ENCODE peak calls at places on chromosomes 2 and 18, in ten cellular contexts. T is foreskin fibroblast; S is upper lobe of left lung; E is mesothelial cell of epicardium; C is HFFc6; D is nephron progenitor cell; Y is thoracic aorta; G is astrocyte of the spinal cord; O is CD8-positive, alpha-beta T cell; X is GM12865. M is an unnamed sample.
A peak's percentile ranks its signal among the peaks of the same experiment; 100 is the strongest.

GRCh38 chr2:53174539-53174938 is 593.1 kb upstream of the CHAC2 start:
- DNase-seq in T (no peak), S (no peak), E (no peak), C (no peak), D (no peak), Y (no peak), G (no peak), O (no peak), X (no peak), M (no peak)

GRCh38 chr2:216765810-216766259 is 70.5 kb upstream of the IGFBP5 start:
- DNase-seq in T (no peak), S (no peak), E (no peak), C (no peak), D (peak; percentile 69), Y (no peak), G (no peak), O (no peak), X (no peak), M (no peak)

GRCh38 chr2:175999283-175999819 is 2.7 kb downstream of the LNPK start:
- DNase-seq in T (no peak), S (no peak), E (no peak), C (no peak), D (no peak), Y (no peak), G (no peak), O (no peak), X (no peak), M (no peak)

GRCh38 chr2:6876299-6876698 is 1.3 kb upstream of the RSAD2 start:
- DNase-seq in T (no peak), S (no peak), E (no peak), C (no peak), D (no peak), Y (no peak), G (no peak), O (no peak), X (no peak), M (no peak)

GRCh38 chr2:216768908-216769401 is 73.6 kb upstream of the IGFBP5 start:
- DNase-seq in T (no peak), S (no peak), E (no peak), C (peak; percentile 15), D (no peak), Y (no peak), G (no peak), O (no peak), X (no peak), M (no peak)

GRCh38 chr2:168731550-168732128 is 70.8 kb upstream of the NOSTRIN start:
- DNase-seq in T (peak; percentile 9), S (no peak), E (no peak), C (no peak), D (no peak), Y (no peak), G (no peak), O (no peak), X (peak; percentile 8), M (no peak)

GRCh38 chr2:176110975-176111663 is 4.0 kb downstream of the HOXD11 start:
- DNase-seq in T (no peak), S (no peak), E (no peak), C (no peak), D (peak; percentile 83), Y (no peak), G (peak; percentile 62), O (no peak), X (peak; percentile 48), M (no peak)

GRCh38 chr2:208256192-208256782 is 1.4 kb upstream of the IDH1 start:
- DNase-seq in T (peak; percentile 33), S (no peak), E (no peak), C (no peak), D (no peak), Y (no peak), G (no peak), O (no peak), X (peak; percentile 25), M (no peak)

GRCh38 chr2:141109633-141110032 is 1021.2 kb downstream of the LRP1B start:
- DNase-seq in T (no peak), S (no peak), E (no peak), C (no peak), D (no peak), Y (no peak), G (no peak), O (no peak), X (no peak), M (no peak)

GRCh38 chr2:173021939-173022371 is 53.7 kb upstream of the MAP3K20 start:
- DNase-seq in T (peak; percentile 69), S (no peak), E (no peak), C (peak; percentile 29), D (no peak), Y (no peak), G (peak; percentile 39), O (no peak), X (no peak), M (no peak)

GRCh38 chr2:236273126-236273525 is 8.9 kb upstream of the ASB18 start:
- DNase-seq in T (no peak), S (no peak), E (no peak), C (no peak), D (no peak), Y (no peak), G (no peak), O (no peak), X (no peak), M (no peak)

GRCh38 chr2:26235089-26235488 is 9.3 kb downstream of the HADHA start:
- DNase-seq in T (no peak), S (no peak), E (no peak), C (no peak), D (no peak), Y (no peak), G (no peak), O (no peak), X (no peak), M (no peak)

GRCh38 chr18:58668211-58668610 is 3.1 kb upstream of the MALT1 start:
- DNase-seq in T (no peak), S (no peak), E (no peak), C (no peak), D (no peak), Y (no peak), G (no peak), O (no peak), X (no peak), M (no peak)

DNA sequence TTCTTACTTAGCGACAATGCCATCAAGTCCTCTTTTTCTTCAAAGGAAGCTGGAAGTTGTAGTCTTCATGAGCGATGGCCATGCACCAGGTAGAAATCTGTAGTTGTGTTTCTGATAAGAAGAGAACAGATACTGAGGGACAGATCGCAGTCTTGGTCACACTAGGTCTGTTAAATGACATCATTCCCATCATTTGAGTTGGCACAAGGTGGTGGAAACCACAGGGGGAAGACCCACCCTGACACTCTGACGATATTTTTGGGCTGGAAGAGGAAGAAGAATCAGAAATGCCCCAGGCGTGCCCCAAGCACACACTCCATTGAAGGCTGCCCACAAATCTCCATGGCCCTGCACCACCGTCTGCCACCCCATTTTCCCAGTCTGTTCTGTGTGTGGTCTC is 89.0 kb upstream of the BOD1L2 start:
- DNase-seq in T (no peak), S (no peak), E (no peak), C (no peak), D (no peak), Y (no peak), G (no peak), O (no peak), X (peak; percentile 66), M (no peak)
- TF ChIP-seq CTCF in T (no peak), S (no peak), E (no peak), C (no peak), D (no peak), Y (no peak), G (no peak), O (no peak), X (no peak), M (no peak)

GRCh38 chr2:55051026-55051866 is 995 bp upstream of the RTN4 start:
- DNase-seq in T (peak; percentile 99), S (peak; percentile 77), E (peak; percentile 50), C (peak; percentile 100), D (no peak), Y (peak; percentile 69), G (peak; percentile 99), O (no peak), X (peak; percentile 42), M (no peak)

GRCh38 chr2:55054076-55054475 is 3.8 kb upstream of the RTN4 start:
- DNase-seq in T (no peak), S (no peak), E (no peak), C (no peak), D (no peak), Y (no peak), G (no peak), O (no peak), X (peak; percentile 55), M (no peak)

GRCh38 chr2:55054476-55054875 is 4.2 kb upstream of the RTN4 start:
- DNase-seq in T (no peak), S (no peak), E (no peak), C (no peak), D (no peak), Y (no peak), G (no peak), O (no peak), X (peak; percentile 76), M (no peak)

GRCh38 chr2:55050133-55050994 is at the start of gene RTN4:
- DNase-seq in T (peak; percentile 100), S (peak; percentile 98), E (peak; percentile 96), C (peak; percentile 99), D (peak; percentile 97), Y (peak; percentile 96), G (peak; percentile 100), O (peak; percentile 97), X (peak; percentile 100), M (peak; percentile 98)

GRCh38 chr2:55052087-55053061 is 2.1 kb upstream of the RTN4 start:
- DNase-seq in T (no peak), S (no peak), E (no peak), C (no peak), D (no peak), Y (no peak), G (no peak), O (no peak), X (no peak), M (no peak)
- TF ChIP-seq CTCF in T (no peak), S (no peak), E (no peak), C (no peak), D (no peak), Y (no peak), G (no peak), O (no peak), X (no peak), M (no peak)

DNA sequence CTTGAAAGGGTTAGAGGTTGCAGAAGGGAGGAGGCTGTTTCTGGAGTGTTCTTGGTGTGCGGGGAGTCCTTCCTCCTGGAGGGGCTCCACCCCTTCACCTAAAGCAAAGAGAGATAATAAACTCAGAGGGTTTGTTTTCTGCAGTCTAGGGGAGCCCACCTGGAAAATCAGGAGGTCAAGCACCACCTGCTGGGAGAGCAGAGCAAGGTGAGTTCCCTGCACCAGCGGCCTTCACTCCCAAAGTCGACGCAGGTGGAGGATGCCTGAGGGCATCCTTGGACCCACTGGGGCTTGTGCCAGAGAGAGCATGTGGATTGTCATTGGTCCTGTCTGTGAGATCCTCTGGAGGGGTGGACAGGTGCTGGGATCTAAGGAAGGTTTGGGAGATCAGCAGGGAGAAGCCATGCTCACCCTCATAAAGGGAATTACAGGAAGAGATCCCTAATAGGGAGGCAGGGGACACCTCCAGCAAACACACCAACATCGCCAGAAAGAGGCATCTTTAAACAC is 116.7 kb downstream of the KCNF1 start:
- DNase-seq in T (no peak), S (no peak), E (no peak), C (no peak), D (no peak), Y (no peak), G (no peak), O (no peak), X (no peak), M (no peak)
- TF ChIP-seq CTCF in T (no peak), S (no peak), E (no peak), C (no peak), D (no peak), Y (no peak), G (no peak), O (no peak), X (no peak), M (no peak)

GRCh38 chr2:48961009-48961408 is 193.3 kb downstream of the FSHR start:
- DNase-seq in T (no peak), S (no peak), E (no peak), C (no peak), D (no peak), Y (no peak), G (no peak), O (no peak), X (no peak), M (no peak)
- TF ChIP-seq CTCF in T (no peak), S (no peak), E (no peak), C (no peak), D (no peak), Y (no peak), G (no peak), O (no peak), X (no peak), M (no peak)

M was measured in activated B cell treated with CpG ODN at 0.5 μM for 24 hours.